ENCODE peak calls at places on chromosomes 2 and 18, in seven cellular contexts. E is stomach, X is endothelial cell of umbilical vein, D is HCT116, Q is K562, U is transverse colon, C is GM23338. V is an unnamed sample.

GRCh38 chr2:116952254-116952653 is 862.2 kb upstream of the DDX18 start:
- DNase-seq in E (no peak), X (no peak), D (no peak), Q (no peak), U (peak), C (peak), V (no peak)

GRCh38 chr2:198004921-198005829 is 200.8 kb downstream of the PLCL1 start:
- DNase-seq in E (no peak), X (peak), D (no peak), Q (no peak), U (peak), C (no peak), V (no peak)

GRCh38 chr2:35294636-35295263 is 1060.8 kb upstream of the CRIM1 start:
- DNase-seq in E (no peak), X (no peak), D (no peak), Q (no peak), U (no peak), C (no peak), V (no peak)

GRCh38 chr2:205776720-205777119 is 94.4 kb downstream of the NRP2 start:
- DNase-seq in E (peak), X (no peak), D (no peak), Q (no peak), U (no peak), C (no peak), V (no peak)

GRCh38 chr2:73985318-73986084 is 791 bp downstream of the TET3 start:
- DNase-seq in E (peak), X (no peak), D (no peak), Q (peak), U (peak), C (peak), V (no peak)

GRCh38 chr2:239187464-239188253 is 213.2 kb downstream of the HDAC4 start:
- DNase-seq in E (peak), X (no peak), D (no peak), Q (no peak), U (peak), C (no peak), V (no peak)

GRCh38 chr2:86194751-86195054 is 559 bp downstream of the IMMT start:
- DNase-seq in E (no peak), X (peak), D (peak), Q (no peak), U (peak), C (peak), V (no peak)

GRCh38 chr2:28492276-28492675 is 3.6 kb upstream of the PLB1 start:
- DNase-seq in E (no peak), X (no peak), D (no peak), Q (no peak), U (peak), C (no peak), V (no peak)

GRCh38 chr2:239357954-239358754 is 42.7 kb downstream of the HDAC4 start:
- DNase-seq in E (no peak), X (no peak), D (no peak), Q (no peak), U (no peak), C (no peak), V (no peak)

GRCh38 chr2:68799138-68799537 is 64.5 kb downstream of the ARHGAP25 start:
- DNase-seq in E (no peak), X (no peak), D (no peak), Q (no peak), U (no peak), C (no peak), V (no peak)

GRCh38 chr2:170715062-170715931 is at the start of gene SP5:
- DNase-seq in E (peak), X (peak), D (peak), Q (peak), U (peak), C (peak), V (no peak)
- TF ChIP-seq POLR2AphosphoS5 in E (peak), X (no peak), D (no peak), Q (peak), U (no peak), C (no peak), V (no peak)

GRCh38 chr2:118992740-118993391 is 50.9 kb downstream of the MARCO start:
- DNase-seq in E (peak), X (no peak), D (no peak), Q (no peak), U (no peak), C (no peak), V (no peak)
- TF ChIP-seq POLR2AphosphoS5 in E (no peak), X (no peak), D (no peak), Q (no peak), U (no peak), C (no peak), V (no peak)

DNA sequence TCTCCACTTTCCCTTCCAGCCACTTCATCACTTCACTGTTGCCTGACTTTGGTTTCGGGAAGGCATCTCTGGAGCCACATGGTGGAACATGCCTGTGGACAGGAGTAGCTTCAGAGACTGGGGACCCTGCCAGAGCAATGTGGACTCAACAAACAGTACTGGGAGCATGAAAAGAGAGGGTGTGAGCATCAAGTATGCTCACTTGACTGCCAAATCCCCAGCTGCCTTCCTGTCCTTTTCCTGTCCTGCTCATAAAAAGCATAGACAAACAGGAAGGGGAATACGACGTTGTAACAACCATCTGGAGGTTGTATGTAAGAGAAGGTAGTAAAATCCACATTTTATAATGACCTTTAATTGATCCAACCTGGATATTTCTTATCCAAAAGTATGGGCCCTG is 61.3 kb upstream of the CSRNP3 start:
- DNase-seq in E (no peak), X (peak), D (no peak), Q (no peak), U (peak), C (no peak), V (no peak)
- TF ChIP-seq POLR2AphosphoS5 in E (no peak), X (no peak), D (no peak), Q (no peak), U (no peak), C (no peak), V (peak)

GRCh38 chr2:11865378-11865777 is 118.9 kb downstream of the LPIN1 start:
- DNase-seq in E (no peak), X (no peak), D (no peak), Q (no peak), U (no peak), C (no peak), V (no peak)

GRCh38 chr2:11864724-11865123 is 118.3 kb downstream of the LPIN1 start:
- DNase-seq in E (no peak), X (no peak), D (no peak), Q (no peak), U (no peak), C (no peak), V (no peak)

GRCh38 chr2:11863103-11863502 is 116.7 kb downstream of the LPIN1 start:
- DNase-seq in E (no peak), X (no peak), D (no peak), Q (peak), U (no peak), C (no peak), V (no peak)

GRCh38 chr2:11862049-11862448 is 115.6 kb downstream of the LPIN1 start:
- DNase-seq in E (no peak), X (no peak), D (no peak), Q (no peak), U (no peak), C (no peak), V (no peak)

GRCh38 chr2:11863513-11864328 is 117.3 kb downstream of the LPIN1 start:
- DNase-seq in E (peak), X (peak), D (peak), Q (peak), U (peak), C (peak), V (no peak)
- TF ChIP-seq POLR2AphosphoS5 in E (no peak), X (no peak), D (no peak), Q (no peak), U (peak), C (no peak), V (no peak)

GRCh38 chr18:55302337-55302833 is 285.6 kb downstream of the TCF4 start:
- DNase-seq in E (no peak), X (no peak), D (no peak), Q (peak), U (no peak), C (peak), V (no peak)
- TF ChIP-seq POLR2AphosphoS5 in E (no peak), X (no peak), D (no peak), Q (no peak), U (no peak), C (no peak), V (no peak)

V was measured in SK-N-MC.